ENCODE peak calls at places on chromosomes 12 and 14, in four cellular contexts. F is NAMALWA; P is effector memory CD8-positive, alpha-beta T cell; J is spleen. Q is an unnamed sample.
A peak's percentile ranks its signal among the peaks of the same experiment; 100 is the strongest.

GRCh38 chr14:103549361-103550311 is 12.8 kb downstream of the BAG5 start:
- DNase-seq in P (no peak), F (no peak), J (peak; percentile 72), Q (no peak)

GRCh38 chr14:56273949-56274348 is 155.7 kb downstream of the PELI2 start:
- DNase-seq in P (no peak), J (no peak), F (no peak), Q (no peak)

GRCh38 chr14:37466623-37467088 is 128.4 kb downstream of the FOXA1 start:
- DNase-seq in P (no peak), J (no peak), F (no peak), Q (no peak)

GRCh38 chr12:2580821-2581220 is 213.9 kb upstream of the FKBP4 start:
- DNase-seq in J (no peak), F (no peak), P (no peak), Q (no peak)

GRCh38 chr12:84507914-84508313 is 404.7 kb downstream of the SLC6A15 start:
- DNase-seq in P (no peak), J (no peak), F (no peak), Q (no peak)

GRCh38 chr12:6042447-6042846 is 82.0 kb downstream of the VWF start:
- DNase-seq in F (no peak), P (no peak), J (no peak), Q (no peak)

GRCh38 chr12:12442548-12443071 is 85.7 kb downstream of the BORCS5 start:
- DNase-seq in J (no peak), P (no peak), F (no peak), Q (peak; percentile 17)

GRCh38 chr14:64725879-64726584 is 21.8 kb downstream of the PLEKHG3 start:
- DNase-seq in F (no peak), J (peak; percentile 1), P (no peak), Q (no peak)

GRCh38 chr14:74302160-74302628 is 540 bp downstream of the ABCD4 start:
- DNase-seq in P (peak; percentile 19), F (peak; percentile 75), J (no peak), Q (peak; percentile 56)

GRCh38 chr12:88416786-88417185 is 163.5 kb downstream of the KITLG start:
- DNase-seq in F (no peak), P (no peak), J (no peak), Q (no peak)

GRCh38 chr14:72457641-72458040 is 436.3 kb downstream of the DPF3 start:
- DNase-seq in P (no peak), F (no peak), J (no peak), Q (no peak)

Q was measured in MV-4-11.